ENCODE peak calls at places on chromosomes 11 and 22, in six cellular contexts. One of them, this sample, is unnamed. For H3K9me3, the result is how much of the 10 kb centered on the place peaks cover.

GRCh38 chr11:28524098-28524497 is 415.9 kb downstream of the METTL15 start:
- DNase-seq in HCT116: no peak
- DNase-seq in K562: no peak
- DNase-seq in prostate gland: no peak
- DNase-seq in upper lobe of left lung: no peak
- DNase-seq in sigmoid colon: no peak
- DNase-seq in this sample: no peak

GRCh38 chr11:128207861-128208321 is 379.5 kb downstream of the ETS1 start:
- DNase-seq in sigmoid colon: no peak
- DNase-seq in HCT116: peak
- DNase-seq in prostate gland: no peak
- DNase-seq in K562: no peak
- DNase-seq in upper lobe of left lung: no peak
- DNase-seq in this sample: no peak

GRCh38 chr11:7577883-7578242 is 64.1 kb downstream of the PPFIBP2 start:
- DNase-seq in K562: no peak
- DNase-seq in prostate gland: peak
- DNase-seq in HCT116: no peak
- DNase-seq in sigmoid colon: no peak
- DNase-seq in upper lobe of left lung: no peak
- DNase-seq in this sample: peak

GRCh38 chr11:95897731-95898130 is 26.2 kb downstream of the MTMR2 start:
- DNase-seq in prostate gland: no peak
- DNase-seq in upper lobe of left lung: no peak
- DNase-seq in HCT116: no peak
- DNase-seq in K562: no peak
- DNase-seq in sigmoid colon: no peak
- DNase-seq in this sample: no peak

GRCh38 chr22:46088541-46089311 is 61.6 kb upstream of the PPARA start:
- DNase-seq in upper lobe of left lung: peak
- DNase-seq in HCT116: no peak
- DNase-seq in sigmoid colon: peak
- DNase-seq in prostate gland: no peak
- DNase-seq in K562: no peak
- DNase-seq in this sample: peak

GRCh38 chr11:37595845-37596244 is 997.8 kb upstream of the RAG2 start:
- DNase-seq in sigmoid colon: no peak
- DNase-seq in prostate gland: no peak
- DNase-seq in HCT116: no peak
- DNase-seq in upper lobe of left lung: no peak
- DNase-seq in K562: no peak
- DNase-seq in this sample: no peak

GRCh38 chr11:82864268-82864667 is 36.0 kb downstream of the PRCP start:
- DNase-seq in K562: no peak
- DNase-seq in sigmoid colon: peak
- DNase-seq in prostate gland: peak
- DNase-seq in upper lobe of left lung: no peak
- DNase-seq in HCT116: peak
- DNase-seq in this sample: peak

GRCh38 chr11:12995823-12996222 is 13.3 kb upstream of the RASSF10 start:
- DNase-seq in sigmoid colon: no peak
- DNase-seq in HCT116: no peak
- DNase-seq in K562: no peak
- DNase-seq in upper lobe of left lung: no peak
- DNase-seq in prostate gland: no peak
- DNase-seq in this sample: no peak

GRCh38 chr11:119641991-119642745 is 86.8 kb downstream of the NECTIN1 start:
- DNase-seq in sigmoid colon: no peak
- DNase-seq in upper lobe of left lung: no peak
- DNase-seq in K562: peak
- DNase-seq in HCT116: peak
- DNase-seq in prostate gland: no peak
- DNase-seq in this sample: no peak

GRCh38 chr11:95674669-95675358 is 114.8 kb downstream of the FAM76B start:
- DNase-seq in K562: no peak
- DNase-seq in sigmoid colon: no peak
- DNase-seq in upper lobe of left lung: no peak
- DNase-seq in prostate gland: no peak
- DNase-seq in HCT116: no peak
- DNase-seq in this sample: no peak

GRCh38 chr11:65606876-65607613 is 7.0 kb downstream of the MAP3K11 start:
- DNase-seq in K562: peak
- DNase-seq in upper lobe of left lung: peak
- DNase-seq in sigmoid colon: peak
- DNase-seq in prostate gland: peak
- DNase-seq in HCT116: peak
- DNase-seq in this sample: peak

GRCh38 chr11:117979481-117980211 is 6.5 kb upstream of the IL10RA start:
- DNase-seq in upper lobe of left lung: no peak
- DNase-seq in K562: no peak
- DNase-seq in sigmoid colon: no peak
- DNase-seq in prostate gland: no peak
- DNase-seq in HCT116: no peak
- DNase-seq in this sample: no peak

GRCh38 chr11:120546312-120547205 is 35.0 kb downstream of the GRIK4 start:
- DNase-seq in prostate gland: no peak
- DNase-seq in HCT116: peak
- DNase-seq in upper lobe of left lung: no peak
- DNase-seq in K562: no peak
- DNase-seq in sigmoid colon: no peak
- DNase-seq in this sample: no peak

GRCh38 chr11:64379160-64379559 is 20.2 kb downstream of the RPS6KA4 start:
- DNase-seq in prostate gland: no peak
- DNase-seq in upper lobe of left lung: no peak
- DNase-seq in K562: no peak
- DNase-seq in HCT116: no peak
- DNase-seq in sigmoid colon: no peak
- DNase-seq in this sample: no peak

GRCh38 chr22:42937164-42937854 is 77.6 kb downstream of the PACSIN2 start:
- DNase-seq in prostate gland: no peak
- DNase-seq in upper lobe of left lung: no peak
- DNase-seq in K562: peak
- DNase-seq in HCT116: peak
- DNase-seq in sigmoid colon: peak
- DNase-seq in this sample: peak
- TF ChIP-seq POLR2AphosphoS5 in prostate gland: peak
- TF ChIP-seq POLR2AphosphoS5 in upper lobe of left lung: peak
- TF ChIP-seq POLR2AphosphoS5 in K562: no peak
- TF ChIP-seq POLR2AphosphoS5 in HCT116: no peak
- TF ChIP-seq POLR2AphosphoS5 in sigmoid colon: no peak
- TF ChIP-seq POLR2AphosphoS5 in this sample: no peak

GRCh38 chr11:74437441-74437840 is 29.9 kb downstream of the KCNE3 start:
- DNase-seq in upper lobe of left lung: no peak
- DNase-seq in sigmoid colon: no peak
- DNase-seq in HCT116: no peak
- DNase-seq in prostate gland: no peak
- DNase-seq in K562: no peak
- DNase-seq in this sample: no peak
- H3K4me3 ChIP-seq in upper lobe of left lung: no peak
- H3K4me3 ChIP-seq in sigmoid colon: no peak
- H3K4me3 ChIP-seq in HCT116: no peak
- H3K4me3 ChIP-seq in prostate gland: no peak
- H3K4me3 ChIP-seq in K562: no peak
- H3K4me3 ChIP-seq in this sample: no peak

GRCh38 chr11:132681971-132682370 is 850.3 kb downstream of the OPCML start:
- DNase-seq in prostate gland: no peak
- DNase-seq in K562: no peak
- DNase-seq in upper lobe of left lung: no peak
- DNase-seq in sigmoid colon: no peak
- DNase-seq in HCT116: no peak
- DNase-seq in this sample: no peak

GRCh38 chr11:132683602-132684001 is 848.7 kb downstream of the OPCML start:
- DNase-seq in prostate gland: no peak
- DNase-seq in sigmoid colon: no peak
- DNase-seq in upper lobe of left lung: no peak
- DNase-seq in K562: no peak
- DNase-seq in HCT116: no peak
- DNase-seq in this sample: no peak

GRCh38 chr11:132686827-132687370 is 845.4 kb downstream of the OPCML start:
- DNase-seq in prostate gland: no peak
- DNase-seq in K562: no peak
- DNase-seq in HCT116: no peak
- DNase-seq in sigmoid colon: no peak
- DNase-seq in upper lobe of left lung: no peak
- DNase-seq in this sample: no peak

GRCh38 chr11:132685174-132685611 is 847.1 kb downstream of the OPCML start:
- DNase-seq in HCT116: no peak
- DNase-seq in prostate gland: no peak
- DNase-seq in sigmoid colon: no peak
- DNase-seq in upper lobe of left lung: no peak
- DNase-seq in K562: no peak
- DNase-seq in this sample: no peak
- H3K9me3 ChIP-seq in HCT116: under half
- H3K9me3 ChIP-seq in prostate gland: under half
- H3K9me3 ChIP-seq in sigmoid colon: under half
- H3K9me3 ChIP-seq in upper lobe of left lung: under half
- H3K9me3 ChIP-seq in K562: under half
- H3K9me3 ChIP-seq in this sample: under half

GRCh38 chr11:72722050-72722748 is 30.0 kb downstream of the ARAP1 start:
- DNase-seq in upper lobe of left lung: peak
- DNase-seq in K562: peak
- DNase-seq in prostate gland: peak
- DNase-seq in sigmoid colon: peak
- DNase-seq in HCT116: peak
- DNase-seq in this sample: peak
- TF ChIP-seq POLR2AphosphoS5 in upper lobe of left lung: peak
- TF ChIP-seq POLR2AphosphoS5 in K562: peak
- TF ChIP-seq POLR2AphosphoS5 in prostate gland: peak
- TF ChIP-seq POLR2AphosphoS5 in sigmoid colon: peak
- TF ChIP-seq POLR2AphosphoS5 in HCT116: peak
- TF ChIP-seq POLR2AphosphoS5 in this sample: peak

GRCh38 chr22:31631381-31631780 is 30.6 kb downstream of the PISD start:
- DNase-seq in sigmoid colon: no peak
- DNase-seq in prostate gland: no peak
- DNase-seq in K562: no peak
- DNase-seq in upper lobe of left lung: no peak
- DNase-seq in HCT116: no peak
- DNase-seq in this sample: no peak
- H3K4me3 ChIP-seq in sigmoid colon: peak
- H3K4me3 ChIP-seq in prostate gland: no peak
- H3K4me3 ChIP-seq in K562: peak
- H3K4me3 ChIP-seq in upper lobe of left lung: peak
- H3K4me3 ChIP-seq in HCT116: peak
- H3K4me3 ChIP-seq in this sample: peak